ENCODE peak calls at places on chromosomes 2 and 18, in six cellular contexts. Z is stimulated activated CD4-positive, alpha-beta T cell treated with anti-CD3 and anti-CD28 coated beads, Interleukin-4, amount 100 ng/mL, for 24 hours; Q is CD8-positive, alpha-beta T cell; M is AG09309; T is GF-D8; D is iPS-NIHi11. W is an unnamed sample.

GRCh38 chr2:64371727-64372126 is 82.2 kb upstream of the LGALSL start:
- DNase-seq in Z (no peak), Q (no peak), M (no peak), T (no peak), D (no peak), W (no peak)

GRCh38 chr18:6198585-6198984 is 216.1 kb downstream of the L3MBTL4 start:
- DNase-seq in Z (no peak), Q (no peak), M (no peak), T (no peak), D (no peak), W (no peak)

GRCh38 chr2:86275384-86275799 is 62.0 kb downstream of the REEP1 start:
- DNase-seq in Z (no peak), Q (no peak), M (no peak), T (no peak), D (no peak), W (no peak)

GRCh38 chr2:231305221-231305620 is 90.3 kb upstream of the B3GNT7 start:
- DNase-seq in Z (no peak), Q (no peak), M (no peak), T (no peak), D (no peak), W (no peak)

GRCh38 chr18:30280861-30281470 is 761.6 kb downstream of the DSC3 start:
- DNase-seq in Z (no peak), Q (no peak), M (peak), T (no peak), D (peak), W (peak)

GRCh38 chr2:44075536-44075935 is 79.7 kb upstream of the LRPPRC start:
- DNase-seq in Z (no peak), Q (no peak), M (peak), T (no peak), D (no peak), W (no peak)

GRCh38 chr18:10321576-10321975 is 132.9 kb upstream of the APCDD1 start:
- DNase-seq in Z (no peak), Q (no peak), M (no peak), T (no peak), D (no peak), W (no peak)

GRCh38 chr2:61135510-61135909 is 26.5 kb upstream of the C2orf74 start:
- DNase-seq in Z (no peak), Q (no peak), M (peak), T (peak), D (no peak), W (peak)

GRCh38 chr2:217870528-217871011 is 132.2 kb downstream of the TNS1 start:
- DNase-seq in Z (no peak), Q (no peak), M (no peak), T (no peak), D (no peak), W (peak)

GRCh38 chr2:196681510-196681909 is 42.0 kb downstream of the CCDC150 start:
- DNase-seq in Z (no peak), Q (no peak), M (no peak), T (no peak), D (no peak), W (no peak)

GRCh38 chr2:181678033-181678586 is 2.2 kb downstream of the NEUROD1 start:
- DNase-seq in Z (peak), Q (peak), M (peak), T (no peak), D (peak), W (no peak)

GRCh38 chr18:70870292-70870691 is 581.4 kb downstream of the SOCS6 start:
- DNase-seq in Z (no peak), Q (no peak), M (no peak), T (no peak), D (no peak), W (no peak)

W was measured in SK-N-SH.